ENCODE peak calls at places on chromosome 13, in six cellular contexts. L is colonic mucosa, B is BJ, R is cardiac fibroblast, P is GM12878, T is heart right ventricle. K is an unnamed sample.

GRCh38 chr13:102845289-102845629 is 573 bp upstream of the ERCC5 start:
- DNase-seq in L (no peak), B (no peak), R (no peak), P (no peak), T (no peak), K (no peak)

GRCh38 chr13:112132142-112132541 is 65.2 kb downstream of the SOX1 start:
- DNase-seq in L (no peak), B (no peak), R (no peak), P (no peak), T (no peak), K (no peak)

GRCh38 chr13:111363591-111363990 is 43.1 kb downstream of the TEX29 start:
- DNase-seq in L (no peak), B (no peak), R (no peak), P (no peak), T (no peak), K (no peak)

GRCh38 chr13:43298799-43299198 is 275.4 kb downstream of the DNAJC15 start:
- DNase-seq in L (no peak), B (no peak), R (no peak), P (no peak), T (no peak), K (no peak)

GRCh38 chr13:82224806-82225205 is 1657.5 kb downstream of the SLITRK1 start:
- DNase-seq in L (no peak), B (no peak), R (no peak), P (no peak), T (no peak), K (no peak)

GRCh38 chr13:91946498-91947070 is 548.2 kb downstream of the GPC5 start:
- DNase-seq in L (no peak), B (no peak), R (peak), P (no peak), T (no peak), K (no peak)

GRCh38 chr13:94702181-94703041 is 9.9 kb downstream of the SOX21 start:
- DNase-seq in L (no peak), B (no peak), R (no peak), P (no peak), T (no peak), K (no peak)

GRCh38 chr13:59318320-59318930 is 845.3 kb downstream of the DIAPH3 start:
- DNase-seq in L (peak), B (no peak), R (peak), P (peak), T (peak), K (peak)

GRCh38 chr13:100533588-100534041 is 55.0 kb downstream of the GGACT start:
- DNase-seq in L (peak), B (no peak), R (no peak), P (no peak), T (no peak), K (no peak)

GRCh38 chr13:50224534-50224933 is 209.3 kb downstream of the KCNRG start:
- DNase-seq in L (no peak), B (no peak), R (peak), P (no peak), T (no peak), K (peak)

GRCh38 chr13:91375119-91375729 is 23.2 kb upstream of the GPC5 start:
- DNase-seq in L (no peak), B (no peak), R (peak), P (no peak), T (no peak), K (no peak)

GRCh38 chr13:91052873-91053272 is 294.6 kb upstream of the MIR17HG start:
- DNase-seq in L (no peak), B (no peak), R (no peak), P (no peak), T (no peak), K (no peak)

GRCh38 chr13:50090211-50090610 is 75.0 kb downstream of the KCNRG start:
- DNase-seq in L (no peak), B (no peak), R (no peak), P (no peak), T (no peak), K (no peak)

GRCh38 chr13:111908981-111909380 is 158.0 kb upstream of the SOX1 start:
- DNase-seq in L (peak), B (no peak), R (no peak), P (no peak), T (no peak), K (no peak)

GRCh38 chr13:34507630-34508029 is 434.4 kb upstream of the NBEA start:
- DNase-seq in L (no peak), B (no peak), R (no peak), P (no peak), T (no peak), K (no peak)

GRCh38 chr13:24834902-24835510 is 71.0 kb downstream of the RNF17 start:
- DNase-seq in L (peak), B (no peak), R (no peak), P (no peak), T (no peak), K (no peak)

GRCh38 chr13:82647540-82647939 is 1234.7 kb downstream of the SLITRK1 start:
- DNase-seq in L (no peak), B (no peak), R (no peak), P (no peak), T (no peak), K (no peak)

GRCh38 chr13:48942131-48942530 is 33.6 kb upstream of the FNDC3A start:
- DNase-seq in L (no peak), B (no peak), R (peak), P (no peak), T (no peak), K (no peak)

GRCh38 chr13:48727252-48728011 is 73.7 kb downstream of the CYSLTR2 start:
- DNase-seq in L (no peak), B (no peak), R (peak), P (no peak), T (peak), K (no peak)

GRCh38 chr13:76836311-76836710 is 49.9 kb downstream of the KCTD12 start:
- DNase-seq in L (no peak), B (no peak), R (no peak), P (no peak), T (no peak), K (no peak)

GRCh38 chr13:27211771-27212364 is 39.5 kb upstream of the RPL21 start:
- DNase-seq in L (no peak), B (no peak), R (peak), P (no peak), T (no peak), K (no peak)

GRCh38 chr13:36090592-36090991 is 40.6 kb downstream of the DCLK1 start:
- DNase-seq in L (no peak), B (no peak), R (no peak), P (no peak), T (no peak), K (no peak)

GRCh38 chr13:105506463-105506862 is 1029.0 kb downstream of the EFNB2 start:
- DNase-seq in L (no peak), B (no peak), R (no peak), P (no peak), T (no peak), K (no peak)

GRCh38 chr13:73943965-73944233 is 190.3 kb downstream of the KLF12 start:
- DNase-seq in L (no peak), B (no peak), R (no peak), P (no peak), T (no peak), K (no peak)

GRCh38 chr13:41596190-41596589 is 138.8 kb downstream of the RGCC start:
- DNase-seq in L (no peak), B (no peak), R (peak), P (no peak), T (no peak), K (no peak)

GRCh38 chr13:49436890-49437289 is 7.0 kb downstream of the CAB39L start:
- DNase-seq in L (no peak), B (no peak), R (peak), P (no peak), T (peak), K (no peak)

DNA sequence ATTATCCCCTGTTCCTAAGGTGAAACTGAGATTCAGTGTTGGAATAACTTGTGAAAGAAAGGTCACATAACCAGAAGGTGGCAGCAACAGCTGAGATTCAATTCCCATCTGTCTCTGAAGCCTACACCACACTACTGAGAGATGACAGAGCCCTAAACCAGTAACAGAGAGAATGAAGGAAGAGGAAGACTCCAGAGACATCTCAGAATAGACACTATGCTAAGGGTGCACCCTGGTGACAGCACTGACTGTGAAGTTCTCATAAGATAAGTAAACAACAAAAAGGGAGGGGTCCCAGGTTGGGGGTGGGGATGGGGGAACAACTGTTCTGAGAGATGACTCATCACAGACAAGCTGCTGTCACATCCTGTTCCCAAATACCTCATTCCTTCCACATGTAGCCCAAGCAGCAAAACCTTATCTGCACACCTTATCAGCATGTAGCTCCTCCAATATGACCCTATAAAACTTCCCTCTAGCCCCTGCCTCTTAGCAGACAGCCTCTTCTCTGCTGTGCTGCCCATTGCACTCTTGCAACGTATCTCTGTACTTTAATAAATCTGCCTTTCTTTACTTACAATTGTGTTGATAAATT is 46.5 kb downstream of the UTP14C start:
- DNase-seq in L (no peak), B (no peak), R (peak), P (no peak), T (no peak), K (no peak)
- TF ChIP-seq CTCF in L (no peak), B (peak), R (peak), P (no peak), T (no peak), K (peak)

GRCh38 chr13:88590574-88590973 is 919.4 kb downstream of the SLITRK5 start:
- DNase-seq in L (no peak), B (no peak), R (no peak), P (no peak), T (no peak), K (no peak)
- H3K4me3 ChIP-seq in L (no peak), B (no peak), R (no peak), P (no peak), T (no peak), K (no peak)

GRCh38 chr13:46168818-46169217 is 13.2 kb downstream of the LCP1 start:
- DNase-seq in L (no peak), B (no peak), R (no peak), P (no peak), T (no peak), K (no peak)

GRCh38 chr13:46171739-46172138 is 10.2 kb downstream of the LCP1 start:
- DNase-seq in L (no peak), B (no peak), R (no peak), P (no peak), T (no peak), K (no peak)

GRCh38 chr13:46170268-46170667 is 11.7 kb downstream of the LCP1 start:
- DNase-seq in L (no peak), B (no peak), R (no peak), P (no peak), T (no peak), K (no peak)

GRCh38 chr13:46171223-46171622 is 10.8 kb downstream of the LCP1 start:
- DNase-seq in L (no peak), B (no peak), R (no peak), P (no peak), T (no peak), K (no peak)

GRCh38 chr13:46170687-46171086 is 11.3 kb downstream of the LCP1 start:
- DNase-seq in L (no peak), B (no peak), R (peak), P (no peak), T (no peak), K (no peak)
- TF ChIP-seq CTCF in L (no peak), B (no peak), R (no peak), P (no peak), T (no peak), K (no peak)

DNA sequence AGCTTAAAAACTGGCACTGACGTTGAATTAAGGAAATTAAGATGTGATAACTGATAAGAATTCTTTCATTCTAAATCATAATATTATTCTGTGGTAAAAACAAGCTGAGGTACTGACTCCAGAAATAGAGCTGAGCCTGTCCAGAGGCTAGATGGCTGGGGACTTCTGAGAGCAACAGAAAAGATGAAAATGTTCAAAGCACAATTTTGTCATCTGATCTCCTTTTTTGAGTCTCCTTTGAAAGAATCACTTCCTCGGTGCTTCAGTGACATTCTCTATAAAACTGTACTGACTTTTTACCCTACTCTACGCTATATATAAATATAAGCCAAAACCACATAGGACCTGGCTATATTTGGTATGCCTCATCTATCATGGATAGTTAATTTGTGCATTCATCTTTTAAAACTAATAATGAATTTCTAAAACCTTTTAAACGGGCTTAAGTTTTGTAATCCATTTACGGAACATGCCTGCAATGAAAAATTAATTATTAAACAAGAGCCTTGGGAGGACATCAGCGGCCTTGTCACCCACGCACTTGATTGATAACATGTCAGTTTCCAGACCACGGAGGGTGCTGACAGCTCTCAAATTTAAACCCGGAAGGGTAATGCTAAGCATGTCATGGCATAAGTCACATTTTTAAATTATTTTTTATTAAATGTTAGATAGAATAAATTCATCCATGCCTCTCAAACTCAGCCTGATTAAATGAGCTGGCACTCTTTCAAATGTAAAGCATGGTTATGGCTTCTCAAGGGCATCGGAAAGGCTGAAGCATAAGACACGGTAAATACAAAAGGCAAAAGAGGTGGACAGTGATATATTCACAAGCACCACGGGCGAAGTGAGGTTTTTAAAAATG is 235.4 kb downstream of the PCDH9 start:
- DNase-seq in L (no peak), B (no peak), R (no peak), P (peak), T (no peak), K (no peak)
- H3K4me3 ChIP-seq in L (no peak), B (no peak), R (peak), P (no peak), T (peak), K (no peak)

DNA sequence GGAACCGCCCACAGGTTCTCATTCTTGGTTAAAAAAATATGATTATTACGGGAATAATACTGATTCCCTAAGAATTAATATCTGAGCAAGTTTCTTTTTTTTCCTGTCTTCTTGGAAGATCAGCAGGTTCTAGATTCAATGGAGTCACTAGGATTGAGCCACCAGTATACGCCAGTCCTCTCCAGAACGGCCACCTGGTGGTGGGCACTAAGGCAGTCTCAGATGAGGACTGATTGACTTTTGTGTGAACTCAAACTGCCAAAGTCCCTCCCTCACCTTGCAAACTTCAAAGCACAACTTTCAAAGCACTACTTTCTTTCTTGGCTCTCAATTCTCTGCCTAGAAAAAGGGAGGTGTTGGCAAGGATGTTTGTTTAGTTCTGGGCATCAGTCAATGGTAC is 33.3 kb upstream of the ALOX5AP start:
- DNase-seq in L (no peak), B (no peak), R (no peak), P (no peak), T (no peak), K (no peak)
- TF ChIP-seq CTCF in L (no peak), B (no peak), R (no peak), P (peak), T (no peak), K (no peak)

GRCh38 chr13:79287994-79288795 is 117.9 kb downstream of the RBM26 start:
- DNase-seq in L (no peak), B (no peak), R (no peak), P (no peak), T (no peak), K (no peak)
- H3K4me3 ChIP-seq in L (no peak), B (no peak), R (no peak), P (no peak), T (no peak), K (no peak)

DNA sequence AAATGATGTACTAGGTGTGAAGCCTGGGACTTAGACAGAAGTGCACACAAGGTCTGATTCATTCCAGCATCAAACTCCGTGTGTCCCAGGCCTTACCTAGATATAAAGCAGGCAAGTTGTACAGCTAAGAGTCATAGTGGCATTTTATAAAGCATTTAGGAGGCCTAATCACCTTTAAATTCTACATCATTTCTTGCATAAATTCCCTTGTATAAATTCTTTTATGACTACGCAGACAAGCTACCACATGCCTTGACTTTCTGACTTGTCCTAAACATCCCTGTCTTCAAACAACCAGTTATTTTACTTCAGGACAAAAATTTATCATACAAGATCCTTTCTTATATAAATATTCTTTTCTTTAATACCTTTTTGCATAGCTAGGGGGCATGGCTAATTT is 22.5 kb downstream of the TMEM255B start:
- DNase-seq in L (no peak), B (no peak), R (no peak), P (no peak), T (no peak), K (no peak)
- TF ChIP-seq CTCF in L (no peak), B (peak), R (peak), P (no peak), T (no peak), K (no peak)

GRCh38 chr13:21006141-21007005 is 55.0 kb downstream of the LATS2 start:
- DNase-seq in L (no peak), B (no peak), R (no peak), P (no peak), T (no peak), K (no peak)
- H3K4me3 ChIP-seq in L (no peak), B (no peak), R (no peak), P (no peak), T (no peak), K (no peak)

K was measured in GM12864.